ENCODE peak calls at places on chromosomes 7 and 10, in four cellular contexts. I is transverse colon, D is esophagus squamous epithelium, E is AG04450. G is an unnamed sample.

GRCh38 chr10:119348516-119349240 is 141.3 kb downstream of the GRK5 start:
- DNase-seq in E (no peak), D (no peak), I (no peak), G (no peak)

GRCh38 chr10:132659206-132660091 is 121.9 kb downstream of the INPP5A start:
- DNase-seq in I (no peak), D (no peak), E (no peak), G (no peak)

GRCh38 chr7:148700693-148701092 is 2.0 kb downstream of the CUL1 start:
- DNase-seq in D (no peak), I (peak), E (no peak), G (no peak)

GRCh38 chr7:152459724-152460251 is 24.0 kb upstream of the KMT2C start:
- DNase-seq in D (no peak), E (no peak), I (peak), G (no peak)

GRCh38 chr7:129502708-129503685 is 666 bp downstream of the SMKR1 start:
- DNase-seq in E (no peak), D (no peak), I (no peak), G (no peak)

GRCh38 chr7:148623586-148624282 is 33.2 kb downstream of the C7orf33 start:
- DNase-seq in E (no peak), D (no peak), I (no peak), G (peak)

GRCh38 chr7:93921607-93922446 is at the start of gene GNG11:
- DNase-seq in D (peak), E (no peak), I (peak), G (no peak)

GRCh38 chr10:79375321-79376077 is 28.2 kb downstream of the PPIF start:
- DNase-seq in E (no peak), D (no peak), I (no peak), G (no peak)

GRCh38 chr10:16843252-16843870 is 26.1 kb upstream of the RSU1 start:
- DNase-seq in E (peak), I (no peak), D (no peak), G (peak)

GRCh38 chr10:29866356-29866755 is 193.0 kb downstream of the JCAD start:
- DNase-seq in D (no peak), E (no peak), I (no peak), G (no peak)

GRCh38 chr10:67815571-67816059 is 22.4 kb downstream of the DNAJC12 start:
- DNase-seq in I (no peak), E (no peak), D (no peak), G (no peak)

GRCh38 chr10:133160813-133161471 is 923 bp downstream of the KNDC1 start:
- DNase-seq in D (no peak), I (no peak), E (no peak), G (no peak)

GRCh38 chr10:27157150-27157549 is 2.0 kb downstream of the MASTL start:
- DNase-seq in E (no peak), D (no peak), I (no peak), G (no peak)

GRCh38 chr10:71246591-71247143 is 34.3 kb downstream of the UNC5B start:
- DNase-seq in I (peak), E (no peak), D (no peak), G (no peak)

GRCh38 chr10:113030453-113030852 is 80.4 kb downstream of the TCF7L2 start:
- DNase-seq in I (no peak), D (no peak), E (no peak), G (no peak)

GRCh38 chr10:26642896-26643653 is 54.4 kb upstream of the PDSS1 start:
- DNase-seq in E (no peak), I (no peak), D (no peak), G (no peak)

GRCh38 chr7:127901895-127902703 is 129.1 kb downstream of the LRRC4 start:
- DNase-seq in E (no peak), I (no peak), D (no peak), G (no peak)

GRCh38 chr7:127903913-127904705 is 127.1 kb downstream of the LRRC4 start:
- DNase-seq in I (no peak), D (no peak), E (no peak), G (no peak)

GRCh38 chr7:127905491-127906330 is 125.5 kb downstream of the LRRC4 start:
- DNase-seq in E (no peak), I (no peak), D (no peak), G (no peak)

GRCh38 chr7:127907110-127907509 is 124.1 kb downstream of the LRRC4 start:
- DNase-seq in I (no peak), D (no peak), E (no peak), G (no peak)

GRCh38 chr7:127904706-127905056 is 126.6 kb downstream of the LRRC4 start:
- DNase-seq in E (no peak), D (no peak), I (no peak), G (no peak)
- TF ChIP-seq CTCF in E (no peak), D (no peak), I (no peak), G (no peak)

DNA sequence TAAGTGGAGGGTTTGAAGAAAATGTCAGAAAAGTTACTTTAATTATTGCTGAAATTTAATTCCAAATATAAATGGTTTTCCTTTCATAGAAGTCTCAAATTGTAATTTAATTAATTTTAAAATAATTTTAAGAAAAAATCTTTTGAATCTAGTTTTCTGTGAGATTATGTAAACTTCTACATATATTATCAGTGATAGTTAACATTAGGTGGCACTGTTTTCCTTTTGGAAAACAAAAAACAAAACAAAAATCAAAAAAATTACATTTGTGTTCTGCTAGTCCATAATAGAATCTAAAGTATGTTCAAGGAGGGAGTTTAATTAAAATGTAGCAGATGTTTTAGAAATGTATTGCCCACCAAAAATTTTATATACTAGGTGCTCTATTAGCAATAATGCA is 1456.7 kb downstream of the REEP3 start:
- DNase-seq in I (no peak), D (no peak), E (no peak), G (no peak)
- TF ChIP-seq CTCF in I (no peak), D (no peak), E (no peak), G (no peak)

DNA sequence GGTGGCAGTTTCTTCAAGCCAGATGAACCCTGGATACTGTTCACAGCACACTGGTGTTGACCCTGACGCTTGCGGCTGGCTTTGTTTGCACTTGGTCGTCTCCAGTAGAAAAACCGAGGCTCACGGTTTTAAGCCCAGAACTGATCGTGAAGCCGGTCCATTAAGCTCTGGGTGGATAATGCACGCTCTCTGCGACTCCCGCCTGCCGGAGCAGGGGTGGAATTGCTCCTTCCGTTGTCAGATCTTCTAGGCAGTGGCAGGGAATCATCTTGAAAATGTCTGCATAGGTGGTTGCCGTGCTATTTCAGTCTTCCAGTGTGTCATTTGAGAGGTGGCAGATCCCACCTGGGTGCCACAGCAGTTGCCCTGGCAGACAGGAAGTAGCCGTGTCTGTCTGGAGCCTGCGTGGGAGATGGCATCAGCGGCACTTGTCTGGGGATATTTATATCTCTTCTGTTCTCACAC is 35.9 kb upstream of the AP5Z1 start:
- DNase-seq in D (no peak), I (no peak), E (no peak), G (no peak)
- TF ChIP-seq CTCF in D (no peak), I (peak), E (no peak), G (no peak)

GRCh38 chr7:27165655-27166474 is 528 bp upstream of the HOXA9 start:
- DNase-seq in D (no peak), E (no peak), I (no peak), G (peak)
- TF ChIP-seq CTCF in D (no peak), E (no peak), I (no peak), G (no peak)

DNA sequence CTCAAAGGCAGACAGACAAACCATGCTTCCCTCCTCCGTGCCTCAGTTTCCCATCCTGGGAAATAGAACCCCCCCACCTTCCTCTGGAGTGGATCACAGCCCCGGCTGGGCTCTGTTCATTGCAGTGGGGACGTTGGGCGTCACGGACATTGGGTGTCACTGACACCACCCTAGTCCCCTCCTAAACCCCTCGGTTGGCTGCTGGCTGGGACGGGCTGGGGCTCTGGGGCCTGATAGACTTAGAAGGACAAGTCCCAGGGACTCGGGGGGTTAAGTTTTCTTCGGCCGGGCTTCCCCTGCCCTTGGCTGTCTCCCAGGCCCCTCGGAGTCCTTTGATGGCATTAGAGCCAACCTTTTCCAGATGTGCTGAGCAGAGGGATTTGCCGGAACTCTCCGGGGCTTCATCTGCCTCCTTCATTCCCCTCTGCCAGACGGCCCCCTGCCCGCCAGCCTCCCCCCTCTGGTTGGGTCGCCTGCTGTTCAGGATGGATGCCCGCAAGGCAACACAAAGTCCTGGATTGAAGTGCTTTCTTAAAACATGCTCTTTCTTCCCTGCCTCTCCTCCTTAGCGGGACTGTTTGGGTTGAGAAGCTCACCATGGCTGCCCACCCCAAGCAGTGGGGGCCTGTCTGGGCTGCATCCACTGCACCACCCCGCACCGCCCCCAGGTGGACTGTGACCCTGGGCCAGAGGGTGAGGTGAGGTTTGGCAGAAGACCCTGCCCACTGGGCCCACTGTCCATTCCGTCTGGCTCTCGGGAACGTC is 73.0 kb downstream of the COL26A1 start:
- DNase-seq in E (no peak), D (no peak), I (no peak), G (no peak)
- TF ChIP-seq CTCF in E (no peak), D (no peak), I (no peak), G (no peak)

GRCh38 chr7:133535308-133535707 is 282.4 kb downstream of the EXOC4 start:
- DNase-seq in D (no peak), I (no peak), E (no peak), G (no peak)

GRCh38 chr7:133534816-133535215 is 281.9 kb downstream of the EXOC4 start:
- DNase-seq in D (no peak), I (no peak), E (no peak), G (no peak)

GRCh38 chr7:133530682-133531081 is 277.8 kb downstream of the EXOC4 start:
- DNase-seq in E (no peak), I (no peak), D (no peak), G (peak)

GRCh38 chr7:133528796-133529195 is 275.9 kb downstream of the EXOC4 start:
- DNase-seq in I (no peak), D (no peak), E (no peak), G (no peak)

DNA sequence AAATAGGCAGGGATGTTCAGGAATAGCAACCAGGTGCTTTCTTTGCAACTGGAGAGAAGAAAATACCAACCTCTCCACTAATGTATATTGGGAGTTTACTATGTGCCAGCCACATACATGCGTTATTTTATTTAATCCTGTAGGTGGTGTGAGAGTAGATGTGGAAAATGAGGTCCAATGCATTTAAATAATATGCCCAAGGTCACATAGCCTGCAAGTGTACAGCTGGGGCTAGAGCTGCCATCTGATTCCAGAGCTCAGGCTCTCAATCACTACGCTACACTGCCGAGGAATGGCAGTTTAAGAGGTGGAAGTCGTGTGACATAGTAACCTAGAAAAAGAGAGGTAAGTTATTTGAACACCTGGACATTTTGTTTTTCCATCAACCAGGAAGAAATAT is 277.0 kb downstream of the EXOC4 start:
- DNase-seq in E (no peak), D (no peak), I (no peak), G (no peak)
- TF ChIP-seq CTCF in E (no peak), D (no peak), I (no peak), G (no peak)